ENCODE peak calls at places on chromosomes 7 and 10, in five cellular contexts. One of them, this sample, is unnamed.

GRCh38 chr7:35529713-35530112 is 165.2 kb downstream of the HERPUD2 start:
- DNase-seq in H1: no peak
- DNase-seq in mucosa of gallbladder: no peak
- DNase-seq in fibroblast of pulmonary artery: no peak
- DNase-seq in non-pigmented ciliary epithelial cell: no peak
- DNase-seq in this sample: no peak

GRCh38 chr7:37110641-37111421 is 337.8 kb downstream of the ELMO1 start:
- DNase-seq in mucosa of gallbladder: no peak
- DNase-seq in non-pigmented ciliary epithelial cell: no peak
- DNase-seq in fibroblast of pulmonary artery: no peak
- DNase-seq in H1: no peak
- DNase-seq in this sample: no peak

GRCh38 chr10:11715815-11716494 is 26.2 kb upstream of the ECHDC3 start:
- DNase-seq in fibroblast of pulmonary artery: no peak
- DNase-seq in H1: no peak
- DNase-seq in non-pigmented ciliary epithelial cell: no peak
- DNase-seq in mucosa of gallbladder: peak; percentile 34
- DNase-seq in this sample: no peak

GRCh38 chr10:69220041-69220451 is at the start of gene HKDC1:
- DNase-seq in mucosa of gallbladder: peak; percentile 71
- DNase-seq in H1: no peak
- DNase-seq in fibroblast of pulmonary artery: no peak
- DNase-seq in non-pigmented ciliary epithelial cell: no peak
- DNase-seq in this sample: peak; percentile 34

GRCh38 chr10:101311440-101312067 is 42.4 kb upstream of the BTRC start:
- DNase-seq in fibroblast of pulmonary artery: no peak
- DNase-seq in mucosa of gallbladder: no peak
- DNase-seq in non-pigmented ciliary epithelial cell: no peak
- DNase-seq in H1: no peak
- DNase-seq in this sample: peak; percentile 37

GRCh38 chr7:143408247-143408685 is 390 bp downstream of the EPHA1 start:
- DNase-seq in fibroblast of pulmonary artery: no peak
- DNase-seq in non-pigmented ciliary epithelial cell: no peak
- DNase-seq in H1: no peak
- DNase-seq in mucosa of gallbladder: no peak
- DNase-seq in this sample: no peak

GRCh38 chr10:7948601-7949000 is 105.9 kb upstream of the GATA3 start:
- DNase-seq in fibroblast of pulmonary artery: no peak
- DNase-seq in non-pigmented ciliary epithelial cell: no peak
- DNase-seq in mucosa of gallbladder: no peak
- DNase-seq in H1: no peak
- DNase-seq in this sample: no peak

GRCh38 chr7:116271980-116272886 is 61.9 kb downstream of the TES start:
- DNase-seq in non-pigmented ciliary epithelial cell: peak; percentile 92
- DNase-seq in fibroblast of pulmonary artery: peak; percentile 95
- DNase-seq in H1: no peak
- DNase-seq in mucosa of gallbladder: peak; percentile 44
- DNase-seq in this sample: no peak

GRCh38 chr10:93280699-93281366 is 201.3 kb downstream of the MYOF start:
- DNase-seq in mucosa of gallbladder: no peak
- DNase-seq in fibroblast of pulmonary artery: no peak
- DNase-seq in non-pigmented ciliary epithelial cell: no peak
- DNase-seq in H1: peak; percentile 94
- DNase-seq in this sample: no peak

GRCh38 chr7:107854989-107855388 is 36.0 kb upstream of the DLD start:
- DNase-seq in non-pigmented ciliary epithelial cell: no peak
- DNase-seq in H1: no peak
- DNase-seq in mucosa of gallbladder: no peak
- DNase-seq in fibroblast of pulmonary artery: peak; percentile 43
- DNase-seq in this sample: no peak

GRCh38 chr10:133451346-133451745 is 2.4 kb upstream of the SCART1 start:
- DNase-seq in H1: no peak
- DNase-seq in mucosa of gallbladder: no peak
- DNase-seq in non-pigmented ciliary epithelial cell: no peak
- DNase-seq in fibroblast of pulmonary artery: no peak
- DNase-seq in this sample: no peak

GRCh38 chr10:101405006-101405405 is 51.0 kb downstream of the BTRC start:
- DNase-seq in non-pigmented ciliary epithelial cell: no peak
- DNase-seq in fibroblast of pulmonary artery: no peak
- DNase-seq in mucosa of gallbladder: no peak
- DNase-seq in H1: no peak
- DNase-seq in this sample: no peak

GRCh38 chr7:12712236-12712635 is 24.8 kb downstream of the ARL4A start:
- DNase-seq in H1: no peak
- DNase-seq in fibroblast of pulmonary artery: no peak
- DNase-seq in mucosa of gallbladder: no peak
- DNase-seq in non-pigmented ciliary epithelial cell: no peak
- DNase-seq in this sample: no peak

GRCh38 chr10:23172429-23172828 is 19.7 kb upstream of the PTF1A start:
- DNase-seq in non-pigmented ciliary epithelial cell: no peak
- DNase-seq in fibroblast of pulmonary artery: no peak
- DNase-seq in mucosa of gallbladder: no peak
- DNase-seq in H1: no peak
- DNase-seq in this sample: no peak

GRCh38 chr7:31707089-31707488 is 20.1 kb downstream of the PPP1R17 start:
- DNase-seq in H1: no peak
- DNase-seq in fibroblast of pulmonary artery: no peak
- DNase-seq in non-pigmented ciliary epithelial cell: no peak
- DNase-seq in mucosa of gallbladder: no peak
- DNase-seq in this sample: no peak

GRCh38 chr7:98745722-98746318 is 124.0 kb downstream of the TMEM130 start:
- DNase-seq in non-pigmented ciliary epithelial cell: peak; percentile 6
- DNase-seq in H1: no peak
- DNase-seq in fibroblast of pulmonary artery: peak; percentile 55
- DNase-seq in mucosa of gallbladder: peak; percentile 58
- DNase-seq in this sample: peak; percentile 91

GRCh38 chr7:117401293-117402002 is 25.8 kb downstream of the ASZ1 start:
- DNase-seq in non-pigmented ciliary epithelial cell: no peak
- DNase-seq in fibroblast of pulmonary artery: peak; percentile 20
- DNase-seq in H1: no peak
- DNase-seq in mucosa of gallbladder: no peak
- DNase-seq in this sample: no peak

GRCh38 chr7:23530901-23531793 is 634 bp downstream of the TRA2A start:
- DNase-seq in fibroblast of pulmonary artery: peak; percentile 73
- DNase-seq in mucosa of gallbladder: peak; percentile 34
- DNase-seq in H1: no peak
- DNase-seq in non-pigmented ciliary epithelial cell: no peak
- DNase-seq in this sample: peak; percentile 91

GRCh38 chr7:88312061-88312663 is 5.5 kb upstream of the STEAP4 start:
- DNase-seq in non-pigmented ciliary epithelial cell: no peak
- DNase-seq in mucosa of gallbladder: no peak
- DNase-seq in H1: no peak
- DNase-seq in fibroblast of pulmonary artery: peak; percentile 10
- DNase-seq in this sample: no peak

GRCh38 chr10:3486346-3487065 is 298.5 kb downstream of the KLF6 start:
- DNase-seq in mucosa of gallbladder: peak; percentile 89
- DNase-seq in fibroblast of pulmonary artery: peak; percentile 44
- DNase-seq in H1: no peak
- DNase-seq in non-pigmented ciliary epithelial cell: no peak
- DNase-seq in this sample: no peak

GRCh38 chr7:94323872-94324271 is 70.8 kb upstream of the COL1A2 start:
- DNase-seq in mucosa of gallbladder: no peak
- DNase-seq in fibroblast of pulmonary artery: no peak
- DNase-seq in non-pigmented ciliary epithelial cell: no peak
- DNase-seq in H1: no peak
- DNase-seq in this sample: no peak

GRCh38 chr7:157831901-157832810 is 495.4 kb downstream of the DNAJB6 start:
- DNase-seq in mucosa of gallbladder: no peak
- DNase-seq in H1: no peak
- DNase-seq in fibroblast of pulmonary artery: no peak
- DNase-seq in non-pigmented ciliary epithelial cell: no peak
- DNase-seq in this sample: peak; percentile 66

GRCh38 chr10:130026670-130027456 is 62.8 kb upstream of the EBF3 start:
- DNase-seq in H1: no peak
- DNase-seq in mucosa of gallbladder: no peak
- DNase-seq in non-pigmented ciliary epithelial cell: no peak
- DNase-seq in fibroblast of pulmonary artery: no peak
- DNase-seq in this sample: peak; percentile 55

GRCh38 chr10:121288864-121289659 is 309.2 kb downstream of the FGFR2 start:
- DNase-seq in H1: no peak
- DNase-seq in mucosa of gallbladder: no peak
- DNase-seq in non-pigmented ciliary epithelial cell: no peak
- DNase-seq in fibroblast of pulmonary artery: no peak
- DNase-seq in this sample: no peak

GRCh38 chr10:59240581-59241183 is 64.2 kb downstream of the PHYHIPL start:
- DNase-seq in non-pigmented ciliary epithelial cell: peak; percentile 3
- DNase-seq in fibroblast of pulmonary artery: peak; percentile 74
- DNase-seq in mucosa of gallbladder: peak; percentile 16
- DNase-seq in H1: no peak
- DNase-seq in this sample: no peak

GRCh38 chr10:97428572-97428981 is 2.6 kb downstream of the PGAM1 start:
- DNase-seq in mucosa of gallbladder: no peak
- DNase-seq in fibroblast of pulmonary artery: no peak
- DNase-seq in H1: no peak
- DNase-seq in non-pigmented ciliary epithelial cell: no peak
- DNase-seq in this sample: no peak

GRCh38 chr10:873020-873419 is 58.5 kb downstream of the LARP4B start:
- DNase-seq in fibroblast of pulmonary artery: no peak
- DNase-seq in non-pigmented ciliary epithelial cell: no peak
- DNase-seq in mucosa of gallbladder: no peak
- DNase-seq in H1: no peak
- DNase-seq in this sample: no peak

GRCh38 chr10:72292223-72292691 is 18.5 kb downstream of the DDIT4 start:
- DNase-seq in non-pigmented ciliary epithelial cell: no peak
- DNase-seq in mucosa of gallbladder: peak; percentile 77
- DNase-seq in H1: no peak
- DNase-seq in fibroblast of pulmonary artery: no peak
- DNase-seq in this sample: no peak

GRCh38 chr10:78540355-78541076 is 506.9 kb downstream of the RPS24 start:
- DNase-seq in fibroblast of pulmonary artery: no peak
- DNase-seq in mucosa of gallbladder: no peak
- DNase-seq in non-pigmented ciliary epithelial cell: no peak
- DNase-seq in H1: no peak
- DNase-seq in this sample: no peak

GRCh38 chr7:39622609-39623311 is 612 bp upstream of the RALA start:
- DNase-seq in non-pigmented ciliary epithelial cell: no peak
- DNase-seq in fibroblast of pulmonary artery: no peak
- DNase-seq in mucosa of gallbladder: no peak
- DNase-seq in H1: no peak
- DNase-seq in this sample: no peak

GRCh38 chr7:101817031-101817929 is at the start of gene CUX1:
- DNase-seq in H1: no peak
- DNase-seq in non-pigmented ciliary epithelial cell: no peak
- DNase-seq in fibroblast of pulmonary artery: no peak
- DNase-seq in mucosa of gallbladder: no peak
- DNase-seq in this sample: peak; percentile 90

GRCh38 chr10:61978965-61979364 is 77.5 kb downstream of the ARID5B start:
- DNase-seq in non-pigmented ciliary epithelial cell: no peak
- DNase-seq in mucosa of gallbladder: no peak
- DNase-seq in fibroblast of pulmonary artery: no peak
- DNase-seq in H1: no peak
- DNase-seq in this sample: no peak

GRCh38 chr7:125661-126060 is 66.7 kb upstream of the FAM20C start:
- DNase-seq in non-pigmented ciliary epithelial cell: no peak
- DNase-seq in fibroblast of pulmonary artery: no peak
- DNase-seq in H1: no peak
- DNase-seq in mucosa of gallbladder: no peak
- DNase-seq in this sample: no peak

GRCh38 chr10:132869621-132870020 is 72.7 kb downstream of the CFAP46 start:
- DNase-seq in non-pigmented ciliary epithelial cell: no peak
- DNase-seq in H1: no peak
- DNase-seq in fibroblast of pulmonary artery: no peak
- DNase-seq in mucosa of gallbladder: no peak
- DNase-seq in this sample: peak; percentile 29

GRCh38 chr7:135645296-135645904 is 16.9 kb upstream of the STMP1 start:
- DNase-seq in fibroblast of pulmonary artery: peak; percentile 74
- DNase-seq in non-pigmented ciliary epithelial cell: no peak
- DNase-seq in H1: no peak
- DNase-seq in mucosa of gallbladder: no peak
- DNase-seq in this sample: no peak

GRCh38 chr7:70193514-70193913 is 595.2 kb downstream of the AUTS2 start:
- DNase-seq in mucosa of gallbladder: no peak
- DNase-seq in non-pigmented ciliary epithelial cell: no peak
- DNase-seq in H1: no peak
- DNase-seq in fibroblast of pulmonary artery: peak; percentile 8
- DNase-seq in this sample: no peak

GRCh38 chr10:106504536-106504935 is 660.0 kb downstream of the SORCS1 start:
- DNase-seq in non-pigmented ciliary epithelial cell: no peak
- DNase-seq in fibroblast of pulmonary artery: no peak
- DNase-seq in H1: no peak
- DNase-seq in mucosa of gallbladder: no peak
- DNase-seq in this sample: no peak